ENCODE peak calls at places on chromosomes 5 and 9, in eight cellular contexts. One of them, this sample, is unnamed.
A peak's percentile ranks its signal among the peaks of the same experiment; 100 is the strongest.

GRCh38 chr9:131744171-131744714 is 4.4 kb upstream of the RAPGEF1 start:
- DNase-seq in CD4-positive, CD25-positive, alpha-beta regulatory T cell: peak; percentile 55
- DNase-seq in IMR-90: peak; percentile 37
- DNase-seq in left lung: no peak
- DNase-seq in aorta: no peak
- DNase-seq in HCT116: no peak
- DNase-seq in mesendoderm: no peak
- DNase-seq in GM12878: no peak
- DNase-seq in this sample: no peak

GRCh38 chr5:93513298-93513697 is 67.7 kb downstream of the NR2F1-AS1 start:
- DNase-seq in CD4-positive, CD25-positive, alpha-beta regulatory T cell: no peak
- DNase-seq in IMR-90: no peak
- DNase-seq in left lung: no peak
- DNase-seq in aorta: no peak
- DNase-seq in HCT116: no peak
- DNase-seq in mesendoderm: no peak
- DNase-seq in GM12878: no peak
- DNase-seq in this sample: no peak

GRCh38 chr5:72846483-72846882 is 30.0 kb downstream of the TNPO1 start:
- DNase-seq in CD4-positive, CD25-positive, alpha-beta regulatory T cell: no peak
- DNase-seq in IMR-90: no peak
- DNase-seq in left lung: no peak
- DNase-seq in aorta: no peak
- DNase-seq in HCT116: no peak
- DNase-seq in mesendoderm: no peak
- DNase-seq in GM12878: no peak
- DNase-seq in this sample: no peak

GRCh38 chr9:114289106-114289505 is 33.8 kb upstream of the ORM1 start:
- DNase-seq in CD4-positive, CD25-positive, alpha-beta regulatory T cell: no peak
- DNase-seq in IMR-90: no peak
- DNase-seq in left lung: peak; percentile 59
- DNase-seq in aorta: peak; percentile 77
- DNase-seq in HCT116: no peak
- DNase-seq in mesendoderm: no peak
- DNase-seq in GM12878: no peak
- DNase-seq in this sample: no peak

GRCh38 chr9:128282500-128282899 is 6.4 kb downstream of the SWI5 start:
- DNase-seq in CD4-positive, CD25-positive, alpha-beta regulatory T cell: no peak
- DNase-seq in IMR-90: peak; percentile 76
- DNase-seq in left lung: no peak
- DNase-seq in aorta: no peak
- DNase-seq in HCT116: no peak
- DNase-seq in mesendoderm: no peak
- DNase-seq in GM12878: no peak
- DNase-seq in this sample: no peak

GRCh38 chr5:3601060-3601710 is 5.6 kb downstream of the IRX1 start:
- DNase-seq in CD4-positive, CD25-positive, alpha-beta regulatory T cell: no peak
- DNase-seq in IMR-90: no peak
- DNase-seq in left lung: no peak
- DNase-seq in aorta: no peak
- DNase-seq in HCT116: no peak
- DNase-seq in mesendoderm: no peak
- DNase-seq in GM12878: no peak
- DNase-seq in this sample: no peak

GRCh38 chr9:73151653-73152382 is at the start of gene ANXA1:
- DNase-seq in CD4-positive, CD25-positive, alpha-beta regulatory T cell: no peak
- DNase-seq in IMR-90: peak; percentile 83
- DNase-seq in left lung: no peak
- DNase-seq in aorta: no peak
- DNase-seq in HCT116: peak; percentile 89
- DNase-seq in mesendoderm: peak; percentile 62
- DNase-seq in GM12878: no peak
- DNase-seq in this sample: no peak

GRCh38 chr9:124133752-124134151 is 122.2 kb downstream of the LHX2 start:
- DNase-seq in CD4-positive, CD25-positive, alpha-beta regulatory T cell: peak; percentile 28
- DNase-seq in IMR-90: peak; percentile 26
- DNase-seq in left lung: no peak
- DNase-seq in aorta: no peak
- DNase-seq in HCT116: no peak
- DNase-seq in mesendoderm: peak; percentile 80
- DNase-seq in GM12878: no peak
- DNase-seq in this sample: no peak

GRCh38 chr5:141883184-141883947 is 5.2 kb upstream of the PCDH1 start:
- DNase-seq in CD4-positive, CD25-positive, alpha-beta regulatory T cell: no peak
- DNase-seq in IMR-90: peak; percentile 11
- DNase-seq in left lung: no peak
- DNase-seq in aorta: peak; percentile 80
- DNase-seq in HCT116: no peak
- DNase-seq in mesendoderm: peak; percentile 79
- DNase-seq in GM12878: no peak
- DNase-seq in this sample: no peak

GRCh38 chr9:115765060-115765459 is 388.5 kb upstream of the PAPPA start:
- DNase-seq in CD4-positive, CD25-positive, alpha-beta regulatory T cell: no peak
- DNase-seq in IMR-90: no peak
- DNase-seq in left lung: no peak
- DNase-seq in aorta: no peak
- DNase-seq in HCT116: no peak
- DNase-seq in mesendoderm: no peak
- DNase-seq in GM12878: no peak
- DNase-seq in this sample: no peak

GRCh38 chr5:90590-91547 is 1.1 kb upstream of the PLEKHG4B start:
- DNase-seq in CD4-positive, CD25-positive, alpha-beta regulatory T cell: no peak
- DNase-seq in IMR-90: no peak
- DNase-seq in left lung: no peak
- DNase-seq in aorta: peak; percentile 55
- DNase-seq in HCT116: no peak
- DNase-seq in mesendoderm: peak; percentile 37
- DNase-seq in GM12878: no peak
- DNase-seq in this sample: no peak

GRCh38 chr9:116796669-116797068 is 109.6 kb downstream of the TRIM32 start:
- DNase-seq in CD4-positive, CD25-positive, alpha-beta regulatory T cell: no peak
- DNase-seq in IMR-90: no peak
- DNase-seq in left lung: no peak
- DNase-seq in aorta: no peak
- DNase-seq in HCT116: no peak
- DNase-seq in mesendoderm: no peak
- DNase-seq in GM12878: no peak
- DNase-seq in this sample: no peak

GRCh38 chr9:7910426-7911015 is 110.9 kb upstream of the DMAC1 start:
- DNase-seq in CD4-positive, CD25-positive, alpha-beta regulatory T cell: no peak
- DNase-seq in IMR-90: no peak
- DNase-seq in left lung: no peak
- DNase-seq in aorta: no peak
- DNase-seq in HCT116: no peak
- DNase-seq in mesendoderm: peak; percentile 10
- DNase-seq in GM12878: no peak
- DNase-seq in this sample: no peak

GRCh38 chr5:76751291-76751690 is 35.4 kb downstream of the F2R start:
- DNase-seq in CD4-positive, CD25-positive, alpha-beta regulatory T cell: no peak
- DNase-seq in IMR-90: no peak
- DNase-seq in left lung: no peak
- DNase-seq in aorta: no peak
- DNase-seq in HCT116: no peak
- DNase-seq in mesendoderm: no peak
- DNase-seq in GM12878: no peak
- DNase-seq in this sample: no peak

GRCh38 chr5:42518595-42519067 is 95.4 kb downstream of the GHR start:
- DNase-seq in CD4-positive, CD25-positive, alpha-beta regulatory T cell: no peak
- DNase-seq in IMR-90: peak; percentile 3
- DNase-seq in left lung: no peak
- DNase-seq in aorta: no peak
- DNase-seq in HCT116: no peak
- DNase-seq in mesendoderm: peak; percentile 54
- DNase-seq in GM12878: no peak
- DNase-seq in this sample: no peak

GRCh38 chr9:20253635-20254034 is 368.7 kb downstream of the MLLT3 start:
- DNase-seq in CD4-positive, CD25-positive, alpha-beta regulatory T cell: no peak
- DNase-seq in IMR-90: no peak
- DNase-seq in left lung: no peak
- DNase-seq in aorta: no peak
- DNase-seq in HCT116: no peak
- DNase-seq in mesendoderm: no peak
- DNase-seq in GM12878: no peak
- DNase-seq in this sample: no peak

GRCh38 chr9:13651969-13652663 is 372.6 kb upstream of the MPDZ start:
- DNase-seq in CD4-positive, CD25-positive, alpha-beta regulatory T cell: no peak
- DNase-seq in IMR-90: no peak
- DNase-seq in left lung: no peak
- DNase-seq in aorta: no peak
- DNase-seq in HCT116: no peak
- DNase-seq in mesendoderm: no peak
- DNase-seq in GM12878: no peak
- DNase-seq in this sample: no peak

GRCh38 chr5:1294839-1295649 is at the start of gene TERT:
- DNase-seq in CD4-positive, CD25-positive, alpha-beta regulatory T cell: peak; percentile 73
- DNase-seq in IMR-90: no peak
- DNase-seq in left lung: peak; percentile 76
- DNase-seq in aorta: peak; percentile 70
- DNase-seq in HCT116: no peak
- DNase-seq in mesendoderm: peak; percentile 65
- DNase-seq in GM12878: no peak
- DNase-seq in this sample: peak; percentile 41

GRCh38 chr5:137498301-137498735 is 808 bp downstream of the SPOCK1 start:
- DNase-seq in CD4-positive, CD25-positive, alpha-beta regulatory T cell: no peak
- DNase-seq in IMR-90: no peak
- DNase-seq in left lung: peak; percentile 77
- DNase-seq in aorta: peak; percentile 81
- DNase-seq in HCT116: no peak
- DNase-seq in mesendoderm: peak; percentile 32
- DNase-seq in GM12878: no peak
- DNase-seq in this sample: no peak

GRCh38 chr5:16902846-16903245 is 33.2 kb downstream of the MYO10 start:
- DNase-seq in CD4-positive, CD25-positive, alpha-beta regulatory T cell: no peak
- DNase-seq in IMR-90: no peak
- DNase-seq in left lung: no peak
- DNase-seq in aorta: no peak
- DNase-seq in HCT116: no peak
- DNase-seq in mesendoderm: peak; percentile 44
- DNase-seq in GM12878: no peak
- DNase-seq in this sample: no peak

GRCh38 chr5:80346055-80346454 is 26.3 kb downstream of the SPZ1 start:
- DNase-seq in CD4-positive, CD25-positive, alpha-beta regulatory T cell: peak; percentile 52
- DNase-seq in IMR-90: no peak
- DNase-seq in left lung: no peak
- DNase-seq in aorta: no peak
- DNase-seq in HCT116: peak; percentile 48
- DNase-seq in mesendoderm: peak; percentile 72
- DNase-seq in GM12878: no peak
- DNase-seq in this sample: no peak

DNA sequence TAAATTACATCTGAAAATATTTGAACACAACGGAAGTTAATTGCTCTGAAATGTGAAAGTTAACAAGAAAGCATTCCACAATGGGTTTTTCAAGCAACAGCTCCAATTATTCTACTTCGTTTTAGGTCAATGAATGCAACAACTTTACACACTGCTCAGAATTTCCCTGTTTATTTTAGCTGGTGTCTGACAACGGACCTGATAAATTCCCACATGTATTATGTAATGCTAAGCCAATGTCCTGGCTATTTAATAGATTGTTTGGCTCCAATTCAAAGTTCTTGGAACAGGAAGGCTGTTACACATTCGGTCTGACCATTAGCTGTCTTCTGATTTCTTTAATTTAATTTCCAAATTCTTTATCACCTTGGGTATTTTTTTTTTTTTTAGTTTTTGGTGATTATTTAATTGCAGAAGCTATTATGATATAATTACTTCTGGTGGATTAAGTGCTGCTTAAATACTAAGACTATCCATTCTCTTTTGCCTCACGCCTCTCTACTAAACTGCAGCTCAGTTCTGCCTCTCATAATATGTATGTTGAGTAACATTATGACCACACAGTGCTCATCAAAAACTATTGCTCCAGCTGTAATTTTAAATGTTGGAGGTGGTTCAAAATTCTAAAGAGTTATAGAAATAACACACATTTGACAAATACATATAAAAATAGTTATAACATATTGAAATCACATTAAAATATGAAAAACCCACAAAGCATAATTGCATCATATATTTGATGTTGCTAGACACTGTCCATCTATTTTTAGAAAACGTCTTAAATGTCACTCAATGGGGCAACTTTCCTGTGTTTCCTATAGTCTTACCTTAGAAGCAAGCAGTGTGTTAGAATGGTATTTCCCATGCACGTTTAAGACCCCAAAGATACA is 57.8 kb downstream of the MEF2C start:
- DNase-seq in CD4-positive, CD25-positive, alpha-beta regulatory T cell: no peak
- DNase-seq in IMR-90: peak; percentile 67
- DNase-seq in left lung: no peak
- DNase-seq in aorta: no peak
- DNase-seq in HCT116: no peak
- DNase-seq in mesendoderm: no peak
- DNase-seq in GM12878: no peak
- DNase-seq in this sample: no peak
- H3K4me1 ChIP-seq in CD4-positive, CD25-positive, alpha-beta regulatory T cell: peaks cover 4% of the 10 kb centered on the region
- H3K4me1 ChIP-seq in IMR-90: peaks cover 13% of the 10 kb centered on the region
- H3K4me1 ChIP-seq in left lung: peaks cover 61% of the 10 kb centered on the region
- H3K4me1 ChIP-seq in aorta: peaks cover 3% of the 10 kb centered on the region
- H3K4me1 ChIP-seq in HCT116: peaks cover 34% of the 10 kb centered on the region
- H3K4me1 ChIP-seq in mesendoderm: no peaks in the 10 kb centered on the region
- H3K4me1 ChIP-seq in GM12878: peaks cover 12% of the 10 kb centered on the region
- H3K4me1 ChIP-seq in this sample: peaks cover 23% of the 10 kb centered on the region

DNA sequence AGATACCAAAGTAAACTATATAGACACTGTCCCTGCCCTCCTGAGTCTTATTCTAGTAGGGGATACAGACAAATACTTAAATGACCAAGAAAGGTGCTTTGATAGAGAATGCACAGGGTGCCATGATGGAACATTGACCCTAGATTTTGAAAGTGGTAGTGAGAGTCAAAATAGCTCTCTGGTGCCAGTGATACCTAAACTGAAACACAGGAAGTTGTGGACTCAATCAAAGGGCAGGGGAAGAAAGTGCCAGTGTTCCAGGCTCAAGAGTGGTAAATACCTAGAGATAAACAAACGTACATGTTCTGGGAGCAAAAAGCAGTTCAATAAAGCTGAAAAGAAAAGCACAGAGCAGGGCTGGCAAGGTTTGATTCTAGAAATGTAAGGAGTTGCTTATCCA is 267.6 kb downstream of the ISL1 start:
- DNase-seq in CD4-positive, CD25-positive, alpha-beta regulatory T cell: no peak
- DNase-seq in IMR-90: no peak
- DNase-seq in left lung: no peak
- DNase-seq in aorta: no peak
- DNase-seq in HCT116: no peak
- DNase-seq in mesendoderm: no peak
- DNase-seq in GM12878: no peak
- DNase-seq in this sample: no peak
- H3K4me3 ChIP-seq in CD4-positive, CD25-positive, alpha-beta regulatory T cell: no peak overlapping the region
- H3K4me3 ChIP-seq in IMR-90: no peak overlapping the region
- H3K4me3 ChIP-seq in left lung: no peak overlapping the region
- H3K4me3 ChIP-seq in aorta: no peak overlapping the region
- H3K4me3 ChIP-seq in HCT116: no peak overlapping the region
- H3K4me3 ChIP-seq in mesendoderm: no peak overlapping the region
- H3K4me3 ChIP-seq in GM12878: no peak overlapping the region
- H3K4me3 ChIP-seq in this sample: no peak overlapping the region

GRCh38 chr5:168978015-168978414 is 322.9 kb downstream of the SLIT3 start:
- DNase-seq in CD4-positive, CD25-positive, alpha-beta regulatory T cell: no peak
- DNase-seq in IMR-90: peak; percentile 1
- DNase-seq in left lung: no peak
- DNase-seq in aorta: no peak
- DNase-seq in HCT116: no peak
- DNase-seq in mesendoderm: no peak
- DNase-seq in GM12878: no peak
- DNase-seq in this sample: no peak
- H3K27ac ChIP-seq in CD4-positive, CD25-positive, alpha-beta regulatory T cell: no peak overlapping the region
- H3K27ac ChIP-seq in IMR-90: no peak overlapping the region
- H3K27ac ChIP-seq in left lung: no peak overlapping the region
- H3K27ac ChIP-seq in aorta: no peak overlapping the region
- H3K27ac ChIP-seq in HCT116: no peak overlapping the region
- H3K27ac ChIP-seq in mesendoderm: no peak overlapping the region
- H3K27ac ChIP-seq in GM12878: no peak overlapping the region
- H3K27ac ChIP-seq in this sample: no peak overlapping the region

GRCh38 chr5:177315411-177315810 is 3.7 kb upstream of the MXD3 start:
- DNase-seq in CD4-positive, CD25-positive, alpha-beta regulatory T cell: no peak
- DNase-seq in IMR-90: no peak
- DNase-seq in left lung: no peak
- DNase-seq in aorta: no peak
- DNase-seq in HCT116: no peak
- DNase-seq in mesendoderm: no peak
- DNase-seq in GM12878: no peak
- DNase-seq in this sample: no peak
- H3K4me1 ChIP-seq in CD4-positive, CD25-positive, alpha-beta regulatory T cell: peaks cover 26% of the 10 kb centered on the region
- H3K4me1 ChIP-seq in IMR-90: peaks cover 7% of the 10 kb centered on the region
- H3K4me1 ChIP-seq in left lung: peaks cover 38% of the 10 kb centered on the region
- H3K4me1 ChIP-seq in aorta: no peaks in the 10 kb centered on the region
- H3K4me1 ChIP-seq in HCT116: peaks cover 12% of the 10 kb centered on the region
- H3K4me1 ChIP-seq in mesendoderm: peaks cover 4% of the 10 kb centered on the region
- H3K4me1 ChIP-seq in GM12878: peaks cover 13% of the 10 kb centered on the region
- H3K4me1 ChIP-seq in this sample: peaks cover 33% of the 10 kb centered on the region